ENCODE peak calls at places on chromosomes 4 and X, in ten cellular contexts. G, X, J, W, Q, Y, U, L, C and H are unnamed samples.

GRCh38 chr4:174627473-174627872 is 105.2 kb upstream of the HPGD start:
- DNase-seq in G (no peak), X (no peak), J (no peak), W (no peak), Q (no peak), Y (no peak), U (no peak), L (no peak), C (no peak), H (no peak)

GRCh38 chr4:168421671-168422070 is 58.6 kb downstream of the DDX60L start:
- DNase-seq in G (peak), X (no peak), J (no peak), W (no peak), Q (no peak), Y (no peak), U (peak), L (no peak), C (no peak), H (peak)

GRCh38 chr4:165651901-165652300 is 221.1 kb upstream of the TLL1 start:
- DNase-seq in G (no peak), X (no peak), J (no peak), W (no peak), Q (no peak), Y (no peak), U (no peak), L (no peak), C (no peak), H (no peak)

GRCh38 chr4:112085156-112086035 is 59.9 kb upstream of the FAM241A start:
- DNase-seq in G (no peak), X (no peak), J (no peak), W (no peak), Q (no peak), Y (no peak), U (no peak), L (no peak), C (no peak), H (no peak)

GRCh38 chr4:106421441-106422296 is 53.1 kb upstream of the GIMD1 start:
- DNase-seq in G (no peak), X (no peak), J (no peak), W (peak), Q (no peak), Y (no peak), U (peak), L (no peak), C (no peak), H (peak)

GRCh38 chr4:52173470-52174055 is 122.5 kb downstream of the SPATA18 start:
- DNase-seq in G (no peak), X (peak), J (no peak), W (peak), Q (no peak), Y (peak), U (no peak), L (peak), C (peak), H (no peak)

GRCh38 chrX:6732101-6732500 is 197.2 kb upstream of the VCX3A start:
- DNase-seq in G (no peak), X (no peak), J (no peak), W (no peak), Q (no peak), Y (no peak), U (no peak), L (no peak), C (no peak), H (no peak)

GRCh38 chr4:176778491-176778890 is 14.2 kb downstream of the VEGFC start:
- DNase-seq in G (no peak), X (no peak), J (no peak), W (no peak), Q (no peak), Y (no peak), U (peak), L (no peak), C (no peak), H (peak)

GRCh38 chrX:16429391-16429790 is 220.6 kb upstream of the S100G start:
- DNase-seq in G (no peak), X (no peak), J (no peak), W (no peak), Q (no peak), Y (no peak), U (no peak), L (no peak), C (no peak), H (peak)

GRCh38 chr4:127203561-127204260 is 429.0 kb upstream of the INTU start:
- DNase-seq in G (no peak), X (no peak), J (no peak), W (peak), Q (no peak), Y (no peak), U (peak), L (no peak), C (no peak), H (peak)

GRCh38 chr4:31045724-31046318 is 325.7 kb downstream of the PCDH7 start:
- DNase-seq in G (no peak), X (no peak), J (no peak), W (no peak), Q (no peak), Y (no peak), U (peak), L (no peak), C (no peak), H (no peak)

GRCh38 chr4:105291920-105292319 is 145.2 kb downstream of the TET2 start:
- DNase-seq in G (no peak), X (no peak), J (no peak), W (no peak), Q (no peak), Y (no peak), U (no peak), L (no peak), C (no peak), H (no peak)

GRCh38 chr4:16443504-16444088 is 217.3 kb upstream of the TAPT1 start:
- DNase-seq in G (no peak), X (no peak), J (peak), W (no peak), Q (no peak), Y (no peak), U (peak), L (no peak), C (no peak), H (peak)

GRCh38 chrX:65723706-65724105 is 56.3 kb downstream of the MSN start:
- DNase-seq in G (peak), X (no peak), J (no peak), W (no peak), Q (no peak), Y (no peak), U (peak), L (no peak), C (no peak), H (no peak)

GRCh38 chrX:386239-386767 is 404 bp downstream of the PPP2R3B start:
- DNase-seq in G (peak), X (peak), J (no peak), W (no peak), Q (no peak), Y (no peak), U (no peak), L (no peak), C (no peak), H (no peak)

GRCh38 chrX:389021-389441 is 2.3 kb upstream of the PPP2R3B start:
- DNase-seq in G (no peak), X (no peak), J (no peak), W (no peak), Q (no peak), Y (no peak), U (peak), L (no peak), C (no peak), H (no peak)

GRCh38 chrX:386768-387575 is at the start of gene PPP2R3B:
- DNase-seq in G (peak), X (peak), J (peak), W (peak), Q (peak), Y (peak), U (peak), L (peak), C (peak), H (peak)

GRCh38 chrX:390459-390858 is 3.8 kb upstream of the PPP2R3B start:
- DNase-seq in G (no peak), X (no peak), J (no peak), W (no peak), Q (no peak), Y (no peak), U (no peak), L (no peak), C (no peak), H (no peak)

DNA sequence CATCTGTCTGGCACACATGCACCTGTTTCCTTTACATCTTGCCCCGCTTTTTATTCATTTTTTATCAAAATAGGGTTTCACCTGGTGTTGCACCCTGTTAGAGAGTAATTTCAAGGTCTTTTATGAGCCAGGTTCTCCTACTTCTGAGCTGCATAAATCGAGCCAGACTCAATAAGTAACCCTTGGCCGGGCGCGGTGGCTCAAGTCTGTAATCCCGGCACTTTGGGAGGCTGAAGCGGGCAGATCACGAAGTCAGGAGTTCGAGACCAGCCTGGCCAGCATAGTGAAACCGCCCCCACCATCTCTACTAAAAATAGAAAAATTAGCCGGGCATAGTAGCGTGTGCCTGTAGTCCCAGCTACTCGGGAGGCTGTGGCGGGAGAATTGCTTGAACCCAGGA is 1.0 kb upstream of the PPP2R3B start:
- DNase-seq in G (no peak), X (peak), J (no peak), W (no peak), Q (no peak), Y (no peak), U (no peak), L (peak), C (no peak), H (no peak)
- TF ChIP-seq CTCF in G (no peak), X (no peak), J (no peak), W (no peak), Q (no peak), Y (no peak), U (no peak), L (no peak), C (no peak), H (no peak)

GRCh38 chr4:152910521-152910920 is 25.6 kb upstream of the FHDC1 start:
- DNase-seq in G (no peak), X (no peak), J (no peak), W (no peak), Q (no peak), Y (no peak), U (no peak), L (no peak), C (no peak), H (no peak)
- TF ChIP-seq CTCF in G (no peak), X (no peak), J (no peak), W (no peak), Q (no peak), Y (no peak), U (no peak), L (no peak), C (no peak), H (no peak)

GRCh38 chrX:145190801-145191389 is 56.4 kb upstream of the SPANXN1 start:
- DNase-seq in G (no peak), X (no peak), J (no peak), W (no peak), Q (no peak), Y (no peak), U (no peak), L (no peak), C (no peak), H (no peak)
- TF ChIP-seq CTCF in G (peak), X (no peak), J (peak), W (peak), Q (peak), Y (peak), U (peak), L (no peak), C (no peak), H (peak)

GRCh38 chr4:120809518-120809917 is 113.0 kb downstream of the PRDM5 start:
- DNase-seq in G (no peak), X (no peak), J (no peak), W (no peak), Q (no peak), Y (no peak), U (no peak), L (no peak), C (no peak), H (no peak)
- TF ChIP-seq CTCF in G (peak), X (no peak), J (no peak), W (no peak), Q (peak), Y (no peak), U (peak), L (no peak), C (no peak), H (peak)

DNA sequence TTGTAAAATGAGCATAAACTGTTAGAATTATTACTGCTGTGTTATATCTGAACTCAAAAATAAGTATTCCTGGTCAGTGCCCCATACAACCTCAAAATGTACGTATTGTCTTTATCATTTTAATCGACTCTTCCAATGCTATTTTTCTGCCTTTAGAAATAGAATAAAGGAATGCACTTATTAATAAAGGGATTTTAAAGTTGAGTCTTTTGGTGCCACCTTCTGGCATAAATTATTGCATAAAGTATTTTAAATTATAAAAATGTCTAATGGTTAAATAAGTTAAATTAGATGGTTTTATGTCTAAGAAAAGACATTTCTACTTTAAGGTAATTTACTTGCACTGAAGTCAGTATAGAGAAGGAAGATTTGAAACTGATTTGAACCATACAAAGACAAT is 424.0 kb upstream of the NDST4 start:
- DNase-seq in G (no peak), X (no peak), J (no peak), W (peak), Q (no peak), Y (no peak), U (peak), L (no peak), C (no peak), H (no peak)
- TF ChIP-seq CTCF in G (no peak), X (no peak), J (no peak), W (no peak), Q (peak), Y (peak), U (no peak), L (no peak), C (no peak), H (peak)

GRCh38 chr4:159016527-159017137 is 86.2 kb upstream of the RAPGEF2 start:
- DNase-seq in G (no peak), X (no peak), J (no peak), W (no peak), Q (no peak), Y (no peak), U (peak), L (peak), C (peak), H (no peak)
- TF ChIP-seq CTCF in G (no peak), X (no peak), J (no peak), W (peak), Q (peak), Y (no peak), U (no peak), L (no peak), C (no peak), H (peak)